ENCODE peak calls at places on chromosomes 7 and 10, in six cellular contexts. V is IMR-90, K is endothelial cell of umbilical vein, T is Peyer's patch, X is spleen, G is tibial nerve. Z is an unnamed sample.

GRCh38 chr7:132751282-132751647 is 175.0 kb upstream of the PLXNA4 start:
- DNase-seq in V (no peak), K (no peak), T (no peak), X (no peak), G (no peak), Z (no peak)

GRCh38 chr7:81769891-81770818 is at the start of gene HGF:
- DNase-seq in V (peak), K (peak), T (no peak), X (peak), G (peak), Z (peak)

GRCh38 chr7:134779741-134780065 is 269 bp downstream of the CALD1 start:
- DNase-seq in V (no peak), K (no peak), T (no peak), X (no peak), G (no peak), Z (no peak)

GRCh38 chr7:11911900-11912299 is 79.9 kb upstream of the THSD7A start:
- DNase-seq in V (no peak), K (no peak), T (no peak), X (no peak), G (no peak), Z (no peak)

GRCh38 chr10:103117247-103117646 is 75.8 kb downstream of the NT5C2 start:
- DNase-seq in V (no peak), K (no peak), T (no peak), X (no peak), G (no peak), Z (no peak)

GRCh38 chr7:105622114-105622731 is 40.9 kb upstream of the EFCAB10 start:
- DNase-seq in V (no peak), K (no peak), T (no peak), X (no peak), G (no peak), Z (no peak)

GRCh38 chr10:90179696-90180407 is 478.5 kb downstream of the KIF20B start:
- DNase-seq in V (peak), K (no peak), T (no peak), X (no peak), G (no peak), Z (no peak)

GRCh38 chr10:13765641-13766341 is 179.0 kb downstream of the PRPF18 start:
- DNase-seq in V (no peak), K (no peak), T (no peak), X (no peak), G (no peak), Z (no peak)

GRCh38 chr7:100171840-100172239 is 3.4 kb upstream of the GAL3ST4 start:
- DNase-seq in V (no peak), K (no peak), T (no peak), X (peak), G (no peak), Z (no peak)

DNA sequence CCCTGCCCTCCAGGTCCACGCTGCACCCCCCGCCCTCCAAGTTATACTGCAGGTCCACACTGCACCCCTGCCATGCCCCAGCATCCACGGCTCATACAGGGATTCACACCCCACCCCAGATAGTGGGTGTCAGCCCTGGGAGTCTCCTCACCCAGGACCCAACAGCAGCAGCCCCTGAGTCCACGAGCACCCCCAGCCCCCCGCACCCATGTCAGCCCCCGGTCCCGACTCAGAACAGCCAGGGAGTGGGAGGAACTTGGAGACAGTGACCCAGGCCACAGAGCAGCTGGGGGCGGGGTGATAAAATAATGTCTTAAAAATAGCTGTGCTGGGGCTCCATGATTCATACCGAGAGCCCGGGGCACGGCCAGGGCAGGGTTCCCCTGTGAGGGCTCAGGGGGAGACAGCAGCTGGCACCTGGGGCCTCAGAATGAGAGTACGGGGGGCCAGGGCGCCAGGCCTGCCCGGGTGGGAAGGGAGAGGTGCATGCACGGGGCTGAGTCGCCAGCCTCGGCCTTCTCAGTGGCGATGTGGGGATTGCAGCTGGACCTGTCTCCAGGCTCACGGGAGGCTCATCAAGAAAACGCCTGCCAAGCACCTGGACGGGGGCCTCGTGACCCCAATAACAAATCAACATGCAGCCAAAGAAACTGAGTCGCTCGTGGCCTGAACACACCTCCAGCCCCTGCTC is 29.8 kb downstream of the ADAP1 start:
- DNase-seq in V (peak), K (no peak), T (peak), X (peak), G (no peak), Z (peak)
- TF ChIP-seq POLR2A in V (no peak), K (no peak), T (peak), X (no peak), G (no peak), Z (no peak)

GRCh38 chr10:12350167-12350872 is 973 bp downstream of the CAMK1D start:
- DNase-seq in V (peak), K (peak), T (peak), X (peak), G (no peak), Z (no peak)

GRCh38 chr10:12348341-12348869 is 942 bp upstream of the CAMK1D start:
- DNase-seq in V (no peak), K (no peak), T (no peak), X (no peak), G (no peak), Z (no peak)

GRCh38 chr10:12349628-12350166 is 350 bp downstream of the CAMK1D start:
- DNase-seq in V (no peak), K (no peak), T (no peak), X (peak), G (no peak), Z (no peak)

GRCh38 chr10:12350925-12351324 is 1.6 kb downstream of the CAMK1D start:
- DNase-seq in V (no peak), K (no peak), T (no peak), X (no peak), G (no peak), Z (no peak)

DNA sequence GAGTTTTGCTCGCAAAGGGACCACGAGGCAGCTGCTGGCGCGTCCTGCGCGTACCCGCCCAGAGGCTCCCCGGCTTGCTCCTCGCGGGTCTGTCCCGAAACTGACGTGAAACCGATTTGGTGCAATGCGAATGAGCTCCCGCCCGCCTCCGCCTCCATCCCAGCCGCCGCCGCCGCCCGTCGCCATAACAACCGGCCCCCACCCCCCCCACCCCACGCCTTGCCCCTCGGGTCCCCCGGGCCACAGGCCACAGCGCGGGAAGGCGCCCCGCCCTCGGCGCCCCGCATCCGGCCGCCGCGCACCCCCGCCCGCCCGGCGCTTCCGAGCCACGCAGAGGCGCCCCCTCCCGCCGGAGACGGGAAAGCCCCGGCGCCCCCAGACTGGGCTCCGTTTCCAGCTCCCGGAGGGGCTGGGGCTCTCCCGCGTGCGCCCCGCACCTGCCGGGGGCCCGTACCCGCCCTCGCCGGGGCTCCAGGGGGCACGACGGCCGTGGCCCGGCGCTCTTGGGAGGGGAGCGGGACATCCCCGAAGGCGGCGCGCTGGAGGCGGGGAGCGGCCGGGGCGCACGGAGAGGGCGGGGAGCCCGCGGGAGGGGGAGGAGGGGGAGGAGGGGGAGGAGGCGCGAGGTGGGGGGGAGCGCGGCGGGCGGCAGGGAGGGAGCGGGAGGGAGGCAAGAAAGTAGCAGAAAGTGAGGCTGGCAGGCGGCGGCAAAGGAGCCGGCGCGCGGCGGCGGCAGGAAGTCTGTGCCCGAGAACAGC is at the start of gene CAMK1D:
- DNase-seq in V (peak), K (peak), T (peak), X (peak), G (peak), Z (peak)
- TF ChIP-seq POLR2A in V (peak), K (no peak), T (no peak), X (no peak), G (no peak), Z (peak)

GRCh38 chr10:43708256-43708655 is 59.6 kb upstream of the ZNF32 start:
- DNase-seq in V (no peak), K (no peak), T (no peak), X (no peak), G (no peak), Z (no peak)

GRCh38 chr10:43703286-43703685 is 54.6 kb upstream of the ZNF32 start:
- DNase-seq in V (no peak), K (no peak), T (no peak), X (peak), G (no peak), Z (no peak)

GRCh38 chr10:43707755-43708154 is 59.1 kb upstream of the ZNF32 start:
- DNase-seq in V (no peak), K (peak), T (no peak), X (peak), G (no peak), Z (no peak)

GRCh38 chr10:43702936-43703281 is 54.2 kb upstream of the ZNF32 start:
- DNase-seq in V (no peak), K (no peak), T (no peak), X (peak), G (no peak), Z (no peak)

DNA sequence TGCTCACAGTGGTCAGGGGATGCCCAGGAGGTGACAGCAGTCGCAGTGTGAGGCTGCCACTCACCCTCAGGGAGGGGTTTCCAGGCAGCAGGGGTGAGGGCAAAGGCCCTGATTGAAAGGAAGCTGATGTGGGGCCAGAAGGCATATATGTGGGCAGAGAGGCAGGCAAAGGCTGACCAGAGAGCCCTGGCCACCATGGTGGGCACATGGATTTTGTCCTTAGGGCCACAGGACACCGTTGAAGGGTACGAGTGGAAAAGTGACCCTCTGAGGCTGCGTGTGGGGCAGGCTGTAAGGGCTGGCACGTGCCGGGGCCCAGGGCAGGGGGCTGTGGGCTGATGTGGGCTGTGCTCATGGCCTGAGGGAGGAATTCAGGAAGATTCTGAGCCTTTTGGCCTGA is 57.5 kb upstream of the ZNF32 start:
- DNase-seq in V (no peak), K (no peak), T (no peak), X (peak), G (no peak), Z (no peak)
- TF ChIP-seq POLR2A in V (no peak), K (no peak), T (no peak), X (no peak), G (no peak), Z (no peak)

GRCh38 chr7:6157685-6158423 is 114.6 kb downstream of the CYTH3 start:
- DNase-seq in V (no peak), K (no peak), T (no peak), X (no peak), G (no peak), Z (no peak)

GRCh38 chr7:6158424-6159096 is 113.9 kb downstream of the CYTH3 start:
- DNase-seq in V (no peak), K (no peak), T (no peak), X (no peak), G (no peak), Z (no peak)

GRCh38 chr7:6159097-6159483 is 113.3 kb downstream of the CYTH3 start:
- DNase-seq in V (peak), K (no peak), T (no peak), X (no peak), G (no peak), Z (no peak)

GRCh38 chr7:6160191-6160623 is 112.2 kb downstream of the CYTH3 start:
- DNase-seq in V (peak), K (peak), T (no peak), X (no peak), G (peak), Z (peak)

DNA sequence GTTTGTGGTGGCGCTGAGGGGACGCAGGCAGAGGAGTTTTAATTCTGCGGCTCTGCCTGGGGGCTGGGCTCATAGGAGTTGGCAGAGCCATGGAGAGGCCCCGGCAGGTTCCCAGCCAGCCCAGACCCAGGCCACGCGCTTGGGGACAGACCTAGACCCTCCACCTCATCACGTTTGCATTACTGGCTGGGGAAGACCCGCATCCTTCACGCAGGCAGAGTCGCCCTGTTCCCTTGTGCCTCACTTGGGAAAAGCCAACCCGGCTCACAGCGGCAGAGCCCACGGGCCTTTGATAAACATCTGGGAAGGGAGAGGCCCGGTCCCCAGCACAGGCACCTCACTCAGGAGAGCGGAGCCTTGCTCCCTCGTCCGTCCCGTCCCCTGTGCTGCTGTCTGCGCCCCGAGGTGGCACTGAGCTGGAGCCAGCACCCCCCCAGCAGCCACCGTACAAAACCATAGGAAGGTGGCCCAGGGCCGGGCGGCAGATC is 112.9 kb downstream of the CYTH3 start:
- DNase-seq in V (no peak), K (no peak), T (no peak), X (no peak), G (no peak), Z (no peak)
- TF ChIP-seq POLR2A in V (no peak), K (no peak), T (no peak), X (no peak), G (no peak), Z (no peak)

GRCh38 chr10:114044251-114045070 is 795 bp downstream of the ADRB1 start:
- DNase-seq in V (no peak), K (peak), T (peak), X (peak), G (no peak), Z (no peak)

GRCh38 chr10:114045071-114045737 is 1.5 kb downstream of the ADRB1 start:
- DNase-seq in V (no peak), K (peak), T (peak), X (peak), G (no peak), Z (no peak)

GRCh38 chr10:114041166-114041565 is 2.5 kb upstream of the ADRB1 start:
- DNase-seq in V (no peak), K (no peak), T (no peak), X (no peak), G (no peak), Z (no peak)

GRCh38 chr10:114043532-114044250 is at the start of gene ADRB1:
- DNase-seq in V (peak), K (peak), T (peak), X (peak), G (peak), Z (peak)

GRCh38 chr10:114042895-114043531 is 653 bp upstream of the ADRB1 start:
- DNase-seq in V (peak), K (peak), T (peak), X (no peak), G (no peak), Z (peak)
- TF ChIP-seq POLR2A in V (no peak), K (no peak), T (no peak), X (no peak), G (no peak), Z (no peak)

GRCh38 chr7:50679218-50680007 is 103.3 kb downstream of the GRB10 start:
- DNase-seq in V (peak), K (peak), T (no peak), X (no peak), G (no peak), Z (peak)
- TF ChIP-seq POLR2A in V (no peak), K (no peak), T (no peak), X (no peak), G (no peak), Z (no peak)

Z was measured in H54.